ENCODE peak calls at places on chromosomes 3 and 15, in four cellular contexts. X is fibroblast of pulmonary artery, M is lung, U is body of pancreas. Y is an unnamed sample.

GRCh38 chr15:66822106-66822505 is 120.1 kb downstream of the SMAD6 start:
- DNase-seq in M (no peak), X (no peak), U (no peak), Y (no peak)

GRCh38 chr3:10941972-10942371 is 50.6 kb upstream of the SLC6A1 start:
- DNase-seq in U (no peak), M (no peak), X (no peak), Y (peak)

GRCh38 chr3:172254542-172254941 is 193.7 kb downstream of the GHSR start:
- DNase-seq in M (no peak), U (no peak), X (no peak), Y (no peak)

GRCh38 chr3:60603860-60604259 is 647.4 kb downstream of the FHIT start:
- DNase-seq in M (no peak), X (no peak), U (no peak), Y (no peak)

GRCh38 chr3:57100046-57100695 is 39.7 kb downstream of the SPATA12 start:
- DNase-seq in M (peak), X (peak), U (peak), Y (peak)

GRCh38 chr3:87468938-87469337 is 192.6 kb upstream of the POU1F1 start:
- DNase-seq in X (no peak), U (no peak), M (no peak), Y (peak)

GRCh38 chr15:101437209-101437608 is 52.3 kb downstream of the PCSK6 start:
- DNase-seq in U (no peak), X (no peak), M (peak), Y (peak)

GRCh38 chr3:134446800-134447199 is 39.0 kb downstream of the ANAPC13 start:
- DNase-seq in U (no peak), M (no peak), X (peak), Y (peak)

GRCh38 chr3:193656445-193656844 is 63.4 kb downstream of the OPA1 start:
- DNase-seq in X (no peak), M (no peak), U (no peak), Y (no peak)

GRCh38 chr3:17032407-17033034 is 147.8 kb downstream of the PLCL2 start:
- DNase-seq in M (no peak), X (peak), U (no peak), Y (peak)

GRCh38 chr3:128703561-128703960 is 22.4 kb upstream of the RAB7A start:
- DNase-seq in M (peak), U (no peak), X (no peak), Y (no peak)

GRCh38 chr3:10292505-10293419 is at the start of gene GHRL:
- DNase-seq in M (no peak), X (peak), U (no peak), Y (no peak)

GRCh38 chr15:62711691-62712454 is 330.7 kb upstream of the TPM1 start:
- DNase-seq in M (no peak), U (no peak), X (peak), Y (peak)

GRCh38 chr3:45988100-45988761 is 7.4 kb downstream of the FYCO1 start:
- DNase-seq in M (no peak), X (no peak), U (no peak), Y (no peak)

GRCh38 chr3:61914277-61914676 is 352.9 kb downstream of the PTPRG start:
- DNase-seq in U (no peak), M (no peak), X (no peak), Y (no peak)

GRCh38 chr15:70419046-70419445 is 321.3 kb upstream of the TLE3 start:
- DNase-seq in U (no peak), X (no peak), M (no peak), Y (no peak)

GRCh38 chr15:42919794-42920280 is 741 bp downstream of the TTBK2 start:
- DNase-seq in U (no peak), M (peak), X (peak), Y (peak)

GRCh38 chr3:62371032-62371734 is 2.2 kb downstream of the FEZF2 start:
- DNase-seq in X (no peak), U (no peak), M (no peak), Y (no peak)

GRCh38 chr3:100426029-100426682 is 24.8 kb downstream of the LNP1 start:
- DNase-seq in X (no peak), M (no peak), U (no peak), Y (no peak)

GRCh38 chr3:125367403-125368230 is 7.5 kb downstream of the ZNF148 start:
- DNase-seq in X (peak), M (no peak), U (no peak), Y (no peak)

GRCh38 chr15:53808058-53808703 is 48.7 kb upstream of the WDR72 start:
- DNase-seq in M (no peak), X (peak), U (no peak), Y (peak)

GRCh38 chr15:53807500-53807899 is 48.0 kb upstream of the WDR72 start:
- DNase-seq in X (no peak), U (no peak), M (no peak), Y (no peak)

DNA sequence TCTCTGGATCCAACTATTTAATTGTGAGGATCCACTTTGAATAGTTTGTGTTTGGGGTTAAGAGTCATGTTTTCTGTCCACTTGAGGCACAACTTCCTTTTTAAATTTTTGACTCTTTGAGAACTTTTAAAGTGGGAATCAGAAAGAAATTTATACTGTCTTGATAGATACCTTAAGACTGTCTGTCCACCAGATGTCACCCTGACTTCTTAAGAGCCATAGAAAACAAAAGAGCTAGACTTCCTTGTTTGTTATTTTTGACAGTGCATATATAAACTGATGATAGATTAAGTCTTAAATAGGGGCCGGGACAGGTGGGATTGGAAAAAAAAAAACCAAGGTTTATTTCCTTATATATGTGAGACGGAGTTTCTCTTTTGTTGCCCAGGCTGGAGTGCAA is 52.1 kb upstream of the WDR72 start:
- DNase-seq in X (peak), M (no peak), U (no peak), Y (peak)
- TF ChIP-seq CTCF in X (no peak), M (no peak), U (no peak), Y (peak)

GRCh38 chr3:14274999-14275961 is 96.7 kb downstream of the LSM3 start:
- DNase-seq in M (no peak), X (peak), U (no peak), Y (no peak)
- TF ChIP-seq CTCF in M (no peak), X (peak), U (no peak), Y (peak)

GRCh38 chr3:4745240-4745620 is 234.0 kb upstream of the BHLHE40 start:
- DNase-seq in M (no peak), X (no peak), U (no peak), Y (no peak)
- TF ChIP-seq CTCF in M (no peak), X (no peak), U (no peak), Y (no peak)

GRCh38 chr3:120753831-120754230 is 11.3 kb downstream of the GTF2E1 start:
- DNase-seq in U (no peak), X (peak), M (no peak), Y (peak)
- TF ChIP-seq CTCF in U (no peak), X (no peak), M (no peak), Y (no peak)

DNA sequence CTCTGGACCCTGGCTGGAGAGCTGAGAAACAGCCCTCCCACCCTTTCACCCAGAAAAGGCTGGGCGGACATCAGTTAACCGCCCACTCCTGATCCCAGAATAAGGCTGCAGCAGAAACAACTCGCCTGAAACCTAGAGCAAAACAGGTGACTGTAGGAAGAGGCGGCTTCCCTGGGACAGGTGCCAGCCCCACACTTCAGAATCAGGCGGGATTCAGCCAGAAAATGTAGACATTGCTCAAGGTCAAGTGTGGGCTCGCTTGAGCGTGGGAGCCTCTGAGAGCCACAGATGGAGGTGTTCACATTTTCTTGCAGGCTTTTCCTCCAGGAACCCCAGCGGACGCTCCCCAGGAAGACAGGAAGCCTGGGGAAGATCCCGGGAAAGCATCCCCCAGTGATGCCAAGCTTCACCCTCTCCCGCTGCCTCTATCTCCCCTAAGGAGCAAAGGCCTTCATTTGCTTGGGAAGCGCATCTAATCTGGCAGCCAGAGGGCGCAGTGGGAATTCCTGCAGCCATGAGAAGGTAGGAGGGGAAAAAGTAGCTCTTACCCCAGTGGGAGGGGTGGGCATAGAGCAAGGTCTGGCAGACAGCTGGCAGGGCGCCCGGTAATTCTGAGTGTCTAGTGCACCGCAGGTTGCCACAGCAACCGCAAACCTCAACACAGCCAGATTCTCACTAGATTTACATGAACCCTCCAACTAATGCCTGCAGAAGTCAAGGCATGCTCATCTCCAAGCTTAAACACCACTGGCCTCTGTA is 77.7 kb downstream of the OCA2 start:
- DNase-seq in M (peak), X (peak), U (peak), Y (peak)
- TF ChIP-seq CTCF in M (no peak), X (peak), U (peak), Y (peak)